ENCODE peak calls at places on chromosomes 7 and 10, in nine cellular contexts. F, H, G, T, W, K, R, E and B are unnamed samples.
A peak's percentile ranks its signal among the peaks of the same experiment; 100 is the strongest.

GRCh38 chr10:4902571-4903011 is 60.6 kb upstream of the AKR1C1 start:
- DNase-seq in F (no peak), H (no peak), G (no peak), T (peak; percentile 45), W (no peak), K (no peak), R (no peak), E (no peak), B (no peak)

GRCh38 chr7:25389489-25390106 is 161.3 kb upstream of the NPVF start:
- DNase-seq in F (no peak), H (no peak), G (no peak), T (peak; percentile 74), W (peak; percentile 42), K (peak; percentile 31), R (peak; percentile 60), E (no peak), B (no peak)

GRCh38 chr7:45112648-45113047 is 1.2 kb upstream of the TBRG4 start:
- DNase-seq in F (no peak), H (no peak), G (no peak), T (peak; percentile 50), W (peak; percentile 42), K (no peak), R (no peak), E (no peak), B (no peak)

GRCh38 chr10:126777726-126778125 is 107.2 kb upstream of the C10orf90 start:
- DNase-seq in F (no peak), H (no peak), G (no peak), T (no peak), W (no peak), K (no peak), R (peak; percentile 33), E (no peak), B (no peak)

GRCh38 chr10:97321032-97321806 is 2.1 kb downstream of the FRAT1 start:
- DNase-seq in F (no peak), H (peak; percentile 73), G (no peak), T (no peak), W (no peak), K (no peak), R (peak; percentile 58), E (no peak), B (peak; percentile 68)

GRCh38 chr7:44431091-44431608 is 59.3 kb downstream of the NUDCD3 start:
- DNase-seq in F (no peak), H (no peak), G (no peak), T (no peak), W (peak; percentile 28), K (no peak), R (peak; percentile 18), E (peak; percentile 49), B (no peak)

GRCh38 chr7:105932835-105933477 is 30.1 kb upstream of the CDHR3 start:
- DNase-seq in F (peak; percentile 31), H (no peak), G (no peak), T (peak; percentile 73), W (peak; percentile 67), K (no peak), R (peak; percentile 53), E (no peak), B (no peak)

GRCh38 chr10:65033957-65034356 is 1512.8 kb downstream of the REEP3 start:
- DNase-seq in F (no peak), H (no peak), G (no peak), T (no peak), W (no peak), K (no peak), R (no peak), E (no peak), B (no peak)

GRCh38 chr10:106957825-106958581 is 206.5 kb downstream of the SORCS1 start:
- DNase-seq in F (no peak), H (no peak), G (no peak), T (no peak), W (no peak), K (no peak), R (peak; percentile 12), E (no peak), B (no peak)

GRCh38 chr7:151809864-151810170 is 67.1 kb downstream of the PRKAG2 start:
- DNase-seq in F (no peak), H (peak; percentile 30), G (no peak), T (no peak), W (no peak), K (no peak), R (no peak), E (no peak), B (no peak)

GRCh38 chr7:543790-544527 is 24.3 kb upstream of the PDGFA start:
- DNase-seq in F (no peak), H (peak; percentile 39), G (no peak), T (no peak), W (peak; percentile 13), K (no peak), R (no peak), E (no peak), B (no peak)

GRCh38 chr10:31927597-31928530 is 767 bp downstream of the ARHGAP12 start:
- DNase-seq in F (peak; percentile 35), H (peak; percentile 70), G (peak; percentile 54), T (peak; percentile 54), W (peak; percentile 44), K (no peak), R (peak; percentile 85), E (peak; percentile 70), B (peak; percentile 76)

GRCh38 chr10:58063854-58064480 is 203.7 kb downstream of the IPMK start:
- DNase-seq in F (no peak), H (no peak), G (no peak), T (no peak), W (no peak), K (no peak), R (no peak), E (no peak), B (no peak)

GRCh38 chr10:132402781-132403241 is 5.8 kb downstream of the PWWP2B start:
- DNase-seq in F (no peak), H (peak; percentile 39), G (no peak), T (no peak), W (no peak), K (no peak), R (no peak), E (peak; percentile 8), B (no peak)

DNA sequence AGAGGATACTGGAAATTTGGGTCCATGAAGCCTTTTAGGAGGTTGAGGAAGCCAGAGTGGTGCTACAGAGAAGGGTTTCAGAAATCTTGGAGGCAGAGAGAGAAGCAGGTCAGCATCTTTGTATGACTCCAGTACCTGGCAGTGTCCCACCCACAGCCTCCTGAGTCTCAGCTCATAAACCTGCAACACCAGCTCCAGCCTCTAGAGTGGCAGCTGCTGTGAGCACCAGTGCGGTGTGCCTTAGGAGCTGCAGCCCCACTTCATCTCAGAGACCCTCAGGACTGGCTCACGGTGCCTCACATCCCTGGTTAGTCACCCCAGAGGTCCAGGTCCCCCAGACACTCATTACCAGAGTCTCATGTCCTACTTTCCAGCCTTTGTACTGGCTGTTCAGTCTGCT is 84.8 kb upstream of the PRKAR2B start:
- DNase-seq in F (no peak), H (no peak), G (no peak), T (no peak), W (no peak), K (no peak), R (peak; percentile 47), E (no peak), B (no peak)
- TF ChIP-seq CTCF in F (no peak), H (no peak), G (no peak), T (no peak), W (no peak), K (no peak), R (peak; percentile 43), E (no peak), B (no peak)

GRCh38 chr10:3122034-3122433 is 50.5 kb downstream of the PITRM1 start:
- DNase-seq in F (no peak), H (no peak), G (no peak), T (no peak), W (no peak), K (no peak), R (no peak), E (no peak), B (no peak)
- H3K36me3 ChIP-seq in F (no peaks in the 10 kb centered on the region), H (peaks cover 22% of the 10 kb centered on the region), G (no peaks in the 10 kb centered on the region), T (peaks cover 40% of the 10 kb centered on the region), W (peaks cover 81% of the 10 kb centered on the region), K (peaks cover 35% of the 10 kb centered on the region), R (no peaks in the 10 kb centered on the region), E (peaks cover 7% of the 10 kb centered on the region), B (peaks cover 38% of the 10 kb centered on the region)

GRCh38 chr7:5456420-5456819 is 32.8 kb upstream of the TNRC18 start:
- DNase-seq in F (no peak), H (no peak), G (no peak), T (no peak), W (no peak), K (no peak), R (no peak), E (no peak), B (no peak)

GRCh38 chr7:5457245-5457735 is 33.7 kb upstream of the TNRC18 start:
- DNase-seq in F (no peak), H (no peak), G (no peak), T (no peak), W (no peak), K (no peak), R (no peak), E (no peak), B (no peak)

GRCh38 chr7:5462216-5462615 is 38.6 kb upstream of the TNRC18 start:
- DNase-seq in F (no peak), H (no peak), G (no peak), T (no peak), W (no peak), K (no peak), R (no peak), E (peak; percentile 60), B (no peak)

GRCh38 chr7:5455581-5456222 is 32.1 kb upstream of the TNRC18 start:
- DNase-seq in F (no peak), H (no peak), G (no peak), T (no peak), W (no peak), K (no peak), R (no peak), E (no peak), B (no peak)

GRCh38 chr7:5459084-5459483 is 35.5 kb upstream of the TNRC18 start:
- DNase-seq in F (no peak), H (no peak), G (no peak), T (no peak), W (no peak), K (no peak), R (no peak), E (no peak), B (no peak)
- H3K9me3 ChIP-seq in F (no peaks in the 10 kb centered on the region), H (no peaks in the 10 kb centered on the region), G (no peaks in the 10 kb centered on the region), T (no peaks in the 10 kb centered on the region), W (no peaks in the 10 kb centered on the region), K (no peaks in the 10 kb centered on the region), R (no peaks in the 10 kb centered on the region), E (no peaks in the 10 kb centered on the region), B (no peaks in the 10 kb centered on the region)

DNA sequence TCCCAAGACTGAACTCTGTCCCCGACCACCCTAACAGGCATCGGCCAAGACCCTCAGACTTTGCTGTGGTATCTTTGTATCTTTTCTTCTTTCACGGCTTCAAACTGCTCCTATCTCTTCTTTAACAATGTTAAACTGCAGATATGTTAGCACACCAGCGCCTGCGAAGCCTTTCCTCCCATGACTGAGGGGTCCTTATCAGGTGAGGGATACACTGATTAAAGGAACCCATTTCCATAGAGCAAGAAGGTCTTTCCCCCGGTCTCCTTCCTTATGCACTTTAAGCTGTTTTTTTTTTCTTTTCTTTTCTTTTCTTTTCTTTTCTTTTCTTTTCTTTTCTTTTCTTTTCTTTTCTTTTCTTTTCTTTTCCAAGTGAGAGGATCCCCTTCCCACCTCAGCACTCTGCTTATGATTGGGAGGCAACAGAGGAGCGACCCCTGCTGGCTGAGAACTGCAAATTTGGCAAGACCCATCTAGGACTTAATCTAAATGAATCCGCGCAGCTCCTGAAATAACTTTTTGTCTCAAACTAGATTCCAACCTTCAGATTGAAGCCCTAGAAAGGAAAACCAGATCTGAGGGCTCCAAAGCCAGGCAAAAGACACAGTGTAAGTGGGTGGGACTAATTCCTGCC is 109.9 kb downstream of the ITGB8 start:
- DNase-seq in F (no peak), H (no peak), G (no peak), T (peak; percentile 72), W (peak; percentile 62), K (peak; percentile 29), R (peak; percentile 61), E (no peak), B (no peak)
- TF ChIP-seq CTCF in F (no peak), H (peak; percentile 42), G (no peak), T (peak; percentile 61), W (peak; percentile 65), K (peak; percentile 21), R (peak; percentile 75), E (no peak), B (no peak)